ENCODE peak calls at places on chromosome 16, in five cellular contexts. Z is Caco-2, B is GM10248, N is A172, A is left ventricle myocardium inferior. K is an unnamed sample.

GRCh38 chr16:88828711-88829110 is 17.0 kb upstream of the APRT start:
- DNase-seq in Z (no peak), B (no peak), N (no peak), A (no peak), K (no peak)

GRCh38 chr16:11492808-11493530 is 93.8 kb downstream of the LITAF start:
- DNase-seq in Z (no peak), B (no peak), N (no peak), A (no peak), K (no peak)

GRCh38 chr16:82460761-82461160 is 166.0 kb upstream of the CDH13 start:
- DNase-seq in Z (no peak), B (no peak), N (no peak), A (no peak), K (no peak)

GRCh38 chr16:49417354-49417753 is 43.8 kb downstream of the C16orf78 start:
- DNase-seq in Z (no peak), B (no peak), N (no peak), A (no peak), K (no peak)

GRCh38 chr16:28873543-28874201 is 4.6 kb upstream of the ATP2A1 start:
- DNase-seq in Z (no peak), B (peak), N (no peak), A (no peak), K (peak)

GRCh38 chr16:10964891-10965326 is 20.5 kb downstream of the CLEC16A start:
- DNase-seq in Z (no peak), B (peak), N (peak), A (no peak), K (peak)

GRCh38 chr16:27432600-27432957 is 30.6 kb downstream of the IL21R start:
- DNase-seq in Z (no peak), B (no peak), N (peak), A (no peak), K (no peak)

GRCh38 chr16:82201906-82202305 is 31.9 kb upstream of the MPHOSPH6 start:
- DNase-seq in Z (no peak), B (no peak), N (no peak), A (no peak), K (no peak)

GRCh38 chr16:4373909-4374742 is 2.5 kb downstream of the VASN start:
- DNase-seq in Z (no peak), B (no peak), N (peak), A (peak), K (no peak)

GRCh38 chr16:72602499-72602898 is 430.5 kb upstream of the PMFBP1 start:
- DNase-seq in Z (no peak), B (no peak), N (no peak), A (no peak), K (no peak)

GRCh38 chr16:11326084-11326736 is 19.0 kb upstream of the RMI2 start:
- DNase-seq in Z (no peak), B (no peak), N (no peak), A (no peak), K (no peak)